ENCODE peak calls at places on chromosome 12, in four cellular contexts. S is activated CD4-positive, CD25-positive, alpha-beta regulatory T cell; L is activated T-cell treated with anti-CD3 and anti-CD28 coated beads for 1 hour; T is M059J. I is an unnamed sample.

GRCh38 chr12:57720606-57721595 is 17.6 kb downstream of the AGAP2 start:
- DNase-seq in S (no peak), L (no peak), T (no peak), I (no peak)

GRCh38 chr12:52066346-52067080 is 3.3 kb upstream of the ATG101 start:
- DNase-seq in S (no peak), T (no peak), L (no peak), I (no peak)

GRCh38 chr12:66516133-66516532 is 162.7 kb downstream of the GRIP1 start:
- DNase-seq in T (peak), L (no peak), S (no peak), I (peak)

GRCh38 chr12:12784911-12785814 is at the start of gene APOLD1:
- DNase-seq in S (no peak), T (peak), L (no peak), I (no peak)

GRCh38 chr12:105706321-105706972 is 376.0 kb downstream of the C12orf75 start:
- DNase-seq in S (no peak), L (no peak), T (peak), I (peak)

GRCh38 chr12:78403681-78404080 is 460.9 kb upstream of the SYT1 start:
- DNase-seq in T (peak), L (no peak), S (no peak), I (peak)

GRCh38 chr12:20272801-20273200 is 95.5 kb upstream of the PDE3A start:
- DNase-seq in T (peak), S (no peak), L (no peak), I (no peak)

GRCh38 chr12:89162704-89163261 is 189.5 kb downstream of the DUSP6 start:
- DNase-seq in S (no peak), T (peak), L (no peak), I (peak)

GRCh38 chr12:92543359-92543758 is 159.4 kb upstream of the PLEKHG7 start:
- DNase-seq in S (no peak), L (no peak), T (no peak), I (no peak)

GRCh38 chr12:55745361-55746146 is 2.6 kb downstream of the GDF11 start:
- DNase-seq in L (no peak), T (no peak), S (no peak), I (no peak)

GRCh38 chr12:112381421-112381897 is 772 bp downstream of the HECTD4 start:
- DNase-seq in S (no peak), L (peak), T (peak), I (peak)

GRCh38 chr12:15808250-15808971 is 19.2 kb upstream of the EPS8 start:
- DNase-seq in T (peak), L (no peak), S (no peak), I (no peak)

GRCh38 chr12:101086490-101086889 is 123.5 kb downstream of the SLC5A8 start:
- DNase-seq in T (peak), S (no peak), L (no peak), I (peak)

GRCh38 chr12:55996715-55997534 is at the start of gene SUOX:
- DNase-seq in T (peak), L (no peak), S (no peak), I (peak)

GRCh38 chr12:120649442-120650248 is 9.2 kb downstream of the CABP1 start:
- DNase-seq in L (no peak), S (no peak), T (no peak), I (no peak)

GRCh38 chr12:75692883-75693282 is 181.5 kb upstream of the KRR1 start:
- DNase-seq in S (no peak), L (no peak), T (peak), I (no peak)

GRCh38 chr12:38771871-38772270 is 133.5 kb downstream of the CPNE8 start:
- DNase-seq in T (peak), L (no peak), S (no peak), I (peak)

GRCh38 chr12:100545092-100545491 is 28.4 kb upstream of the GAS2L3 start:
- DNase-seq in T (peak), L (no peak), S (no peak), I (peak)

GRCh38 chr12:110916295-110916875 is 4.0 kb downstream of the MYL2 start:
- DNase-seq in L (no peak), T (peak), S (no peak), I (peak)

GRCh38 chr12:48015954-48016353 is 11.7 kb upstream of the COL2A1 start:
- DNase-seq in T (peak), L (no peak), S (no peak), I (no peak)

GRCh38 chr12:22459872-22460490 is 84.4 kb downstream of the C2CD5 start:
- DNase-seq in S (no peak), L (no peak), T (peak), I (peak)

GRCh38 chr12:6888360-6888759 is 15.3 kb upstream of the SPSB2 start:
- DNase-seq in T (no peak), S (no peak), L (no peak), I (no peak)

GRCh38 chr12:113897406-113897805 is 68.7 kb downstream of the RBM19 start:
- DNase-seq in T (no peak), S (no peak), L (no peak), I (no peak)

GRCh38 chr12:52645982-52646381 is 6.0 kb downstream of the KRT2 start:
- DNase-seq in L (no peak), T (no peak), S (no peak), I (no peak)

I was measured in kidney tubule cell.